ENCODE peak calls at places on chromosomes 2 and 18, in eight cellular contexts. N, A, U, Y, R, J, L and V are unnamed samples.
A peak's percentile ranks its signal among the peaks of the same experiment; 100 is the strongest.

GRCh38 chr2:156340818-156341481 is 8.4 kb upstream of the NR4A2 start:
- DNase-seq in A (peak; percentile 82), R (peak; percentile 34), N (no peak), Y (peak; percentile 26), U (no peak), L (no peak), J (no peak), V (no peak)

GRCh38 chr18:24499814-24500601 is 39.6 kb downstream of the HRH4 start:
- DNase-seq in U (no peak), R (no peak), J (no peak), N (no peak), L (no peak), A (no peak), Y (peak; percentile 32), V (no peak)

GRCh38 chr2:64203131-64204005 is 59.1 kb upstream of the PELI1 start:
- DNase-seq in J (no peak), R (no peak), N (no peak), A (no peak), L (no peak), U (no peak), Y (peak; percentile 47), V (no peak)

GRCh38 chr2:5982911-5983310 is 290.7 kb downstream of the SOX11 start:
- DNase-seq in R (no peak), J (no peak), U (no peak), A (no peak), Y (no peak), L (no peak), N (no peak), V (no peak)

GRCh38 chr2:207854484-207855386 is 85.0 kb upstream of the FZD5 start:
- DNase-seq in L (peak; percentile 29), J (no peak), R (no peak), U (no peak), N (no peak), A (no peak), Y (peak; percentile 29), V (no peak)

GRCh38 chr18:46856975-46857374 is 60.3 kb downstream of the PIAS2 start:
- DNase-seq in J (no peak), U (no peak), A (no peak), N (no peak), L (no peak), Y (no peak), R (no peak), V (no peak)

GRCh38 chr2:38376346-38376682 is 759 bp downstream of the ATL2 start:
- DNase-seq in N (no peak), U (peak; percentile 57), J (peak; percentile 56), Y (peak; percentile 76), L (no peak), R (peak; percentile 63), A (no peak), V (no peak)

GRCh38 chr2:212961255-212961654 is 190.2 kb downstream of the IKZF2 start:
- DNase-seq in L (no peak), U (no peak), R (no peak), A (no peak), J (no peak), Y (no peak), N (no peak), V (no peak)

GRCh38 chr2:200065477-200065876 is 110.1 kb downstream of the MAIP1 start:
- DNase-seq in A (no peak), L (no peak), J (no peak), Y (peak; percentile 54), R (no peak), U (no peak), N (no peak), V (no peak)

GRCh38 chr2:159617080-159617479 is 732 bp upstream of the BAZ2B start:
- DNase-seq in Y (no peak), J (no peak), L (no peak), A (no peak), R (no peak), U (no peak), N (no peak), V (no peak)

GRCh38 chr2:15181092-15181745 is 379.9 kb downstream of the NBAS start:
- DNase-seq in A (no peak), J (no peak), N (no peak), R (no peak), L (no peak), U (no peak), Y (no peak), V (no peak)

GRCh38 chr2:37499113-37499512 is 154.7 kb downstream of the QPCT start:
- DNase-seq in R (no peak), L (no peak), J (no peak), Y (no peak), A (no peak), U (no peak), N (no peak), V (no peak)

GRCh38 chr18:6598657-6599056 is 130.9 kb upstream of the ARHGAP28 start:
- DNase-seq in L (no peak), Y (no peak), N (no peak), R (no peak), U (no peak), A (no peak), J (no peak), V (no peak)

GRCh38 chr2:170824526-170825015 is 7.9 kb downstream of the GAD1 start:
- DNase-seq in A (no peak), U (no peak), L (no peak), N (no peak), R (no peak), J (no peak), Y (no peak), V (no peak)
- H3K27me3 ChIP-seq in A (peaks cover 46% of the 10 kb centered on the region), U (peaks cover under 1% of the 10 kb centered on the region), L (peaks cover 60% of the 10 kb centered on the region), N (peaks cover 76% of the 10 kb centered on the region), R (peaks cover 89% of the 10 kb centered on the region), J (peaks cover 6% of the 10 kb centered on the region), Y (peaks cover 80% of the 10 kb centered on the region), V (peaks cover 81% of the 10 kb centered on the region)

GRCh38 chr2:108943067-108943350 is 46.0 kb downstream of the EDAR start:
- DNase-seq in Y (no peak), N (no peak), R (no peak), J (no peak), L (no peak), U (no peak), A (no peak), V (no peak)

GRCh38 chr2:108946442-108946841 is 42.6 kb downstream of the EDAR start:
- DNase-seq in Y (no peak), R (no peak), N (no peak), J (no peak), L (no peak), A (no peak), U (no peak), V (no peak)

GRCh38 chr2:108945969-108946368 is 43.1 kb downstream of the EDAR start:
- DNase-seq in R (no peak), N (peak; percentile 81), L (no peak), J (no peak), Y (no peak), A (no peak), U (no peak), V (no peak)

GRCh38 chr2:108942231-108943066 is 46.6 kb downstream of the EDAR start:
- DNase-seq in U (no peak), Y (no peak), R (no peak), L (no peak), N (no peak), J (no peak), A (no peak), V (no peak)

DNA sequence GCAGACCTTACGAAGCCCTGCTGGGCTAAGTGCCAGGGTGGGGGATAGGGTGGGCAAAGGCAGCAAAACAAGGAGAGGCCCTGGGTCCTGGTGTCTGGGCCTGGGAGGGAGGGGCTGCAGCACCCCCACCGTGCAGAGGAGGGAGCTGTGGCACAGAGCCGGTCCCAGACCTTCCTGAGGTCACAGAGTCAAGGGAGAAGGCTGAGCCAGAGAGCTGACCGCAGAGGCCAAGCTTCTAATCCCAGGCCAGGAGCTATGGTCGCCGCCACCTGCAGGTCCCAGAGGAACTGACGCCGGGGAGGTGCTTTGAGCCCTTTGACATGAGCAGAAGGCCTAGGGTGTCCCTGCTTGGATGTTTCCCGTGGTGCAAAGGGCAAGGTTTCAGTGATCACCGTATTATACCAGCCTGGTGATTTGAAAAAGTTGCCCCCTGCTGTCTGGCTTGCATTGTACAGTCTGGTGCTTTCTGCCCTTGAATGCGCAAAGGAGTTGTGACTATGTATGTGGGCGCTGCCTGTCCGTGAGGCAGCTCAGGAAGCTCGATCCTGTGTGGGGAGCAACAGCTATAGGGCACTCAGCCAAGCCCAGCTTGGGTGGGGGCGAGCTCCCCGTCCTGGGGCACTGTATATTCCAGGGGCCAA is 44.3 kb downstream of the EDAR start:
- DNase-seq in N (no peak), U (no peak), Y (no peak), A (no peak), R (no peak), L (no peak), J (no peak), V (no peak)
- H3K27me3 ChIP-seq in N (no peaks in the 10 kb centered on the region), U (peaks cover 8% of the 10 kb centered on the region), Y (peaks cover 55% of the 10 kb centered on the region), A (no peaks in the 10 kb centered on the region), R (no peaks in the 10 kb centered on the region), L (peaks cover 11% of the 10 kb centered on the region), J (no peaks in the 10 kb centered on the region), V (no peaks in the 10 kb centered on the region)

GRCh38 chr2:206257861-206258260 is 16.6 kb upstream of the ZDBF2 start:
- DNase-seq in L (no peak), J (no peak), Y (no peak), U (no peak), A (no peak), R (no peak), N (no peak), V (no peak)
- H3K27me3 ChIP-seq in L (peaks cover 49% of the 10 kb centered on the region), J (no peaks in the 10 kb centered on the region), Y (peaks cover 68% of the 10 kb centered on the region), U (no peaks in the 10 kb centered on the region), A (peaks cover 19% of the 10 kb centered on the region), R (peaks cover 99% of the 10 kb centered on the region), N (peaks cover 99% of the 10 kb centered on the region), V (peaks cover 95% of the 10 kb centered on the region)

GRCh38 chr2:80302465-80303005 is 2.0 kb downstream of the LRRTM1 start:
- DNase-seq in U (no peak), N (no peak), L (no peak), A (peak; percentile 65), R (no peak), J (no peak), Y (no peak), V (no peak)
- H3K27me3 ChIP-seq in U (peaks cover 7% of the 10 kb centered on the region), N (peaks cover 83% of the 10 kb centered on the region), L (peaks cover 42% of the 10 kb centered on the region), A (peaks cover 17% of the 10 kb centered on the region), R (peaks cover 75% of the 10 kb centered on the region), J (no peaks in the 10 kb centered on the region), Y (peaks cover 53% of the 10 kb centered on the region), V (peaks cover 54% of the 10 kb centered on the region)

GRCh38 chr2:219335373-219335786 is 2.8 kb upstream of the RESP18 start:
- DNase-seq in R (no peak), U (no peak), Y (no peak), J (no peak), N (no peak), A (no peak), L (no peak), V (no peak)
- H3K27me3 ChIP-seq in R (peaks cover 74% of the 10 kb centered on the region), U (peaks cover 63% of the 10 kb centered on the region), Y (peaks cover 48% of the 10 kb centered on the region), J (no peaks in the 10 kb centered on the region), N (peaks cover 81% of the 10 kb centered on the region), A (peaks cover 15% of the 10 kb centered on the region), L (peaks cover 35% of the 10 kb centered on the region), V (peaks cover 51% of the 10 kb centered on the region)

GRCh38 chr2:236157366-236157765 is 10.8 kb downstream of the GBX2 start:
- DNase-seq in J (no peak), N (no peak), U (no peak), A (peak; percentile 8), Y (no peak), R (no peak), L (no peak), V (no peak)
- H3K27me3 ChIP-seq in J (no peaks in the 10 kb centered on the region), N (peaks cover 72% of the 10 kb centered on the region), U (no peaks in the 10 kb centered on the region), A (peaks cover 30% of the 10 kb centered on the region), Y (peaks cover 35% of the 10 kb centered on the region), R (peaks cover 49% of the 10 kb centered on the region), L (peaks cover 62% of the 10 kb centered on the region), V (peaks cover 36% of the 10 kb centered on the region)

GRCh38 chr2:175536059-175536458 is 354.5 kb upstream of the ATP5MC3 start:
- DNase-seq in R (no peak), Y (no peak), J (no peak), U (no peak), N (no peak), L (no peak), A (no peak), V (no peak)
- H3K27me3 ChIP-seq in R (no peaks in the 10 kb centered on the region), Y (no peaks in the 10 kb centered on the region), J (no peaks in the 10 kb centered on the region), U (no peaks in the 10 kb centered on the region), N (no peaks in the 10 kb centered on the region), L (no peaks in the 10 kb centered on the region), A (no peaks in the 10 kb centered on the region), V (no peaks in the 10 kb centered on the region)